ENCODE peak calls at places on chromosomes 13 and 19, in eight cellular contexts. T is AG10803, B is Caco-2, X is OCI-LY7, Z is cardiac fibroblast, N is mesothelial cell of epicardium, M is gastrocnemius medialis, W is B cell. V is an unnamed sample.

GRCh38 chr13:99027661-99028425 is 50.0 kb upstream of the DOCK9 start:
- DNase-seq in M (no peak), B (no peak), X (no peak), T (no peak), N (no peak), W (no peak), Z (no peak), V (no peak)

GRCh38 chr13:30665638-30666037 is 47.9 kb downstream of the USPL1 start:
- DNase-seq in M (no peak), X (peak; percentile 31), T (no peak), N (no peak), Z (no peak), B (no peak), W (no peak), V (no peak)

GRCh38 chr19:41570639-41571112 is 5.3 kb upstream of the CEACAM21 start:
- DNase-seq in M (peak; percentile 9), W (peak; percentile 87), T (peak; percentile 66), N (no peak), B (peak; percentile 80), Z (peak; percentile 78), X (peak; percentile 87), V (peak; percentile 88)

GRCh38 chr13:101416181-101417042 is at the start of gene NALCN:
- DNase-seq in B (no peak), M (no peak), W (no peak), T (no peak), X (no peak), Z (no peak), N (peak; percentile 56), V (no peak)

GRCh38 chr13:77377016-77377415 is 50.1 kb upstream of the MYCBP2 start:
- DNase-seq in N (no peak), M (no peak), X (no peak), W (no peak), B (no peak), Z (no peak), T (peak; percentile 18), V (no peak)

GRCh38 chr13:34942732-34943674 is 933 bp downstream of the NBEA start:
- DNase-seq in W (no peak), T (no peak), N (no peak), B (no peak), Z (no peak), X (peak; percentile 28), M (peak; percentile 3), V (no peak)

GRCh38 chr19:43625918-43626579 is 6.6 kb upstream of the ZNF428 start:
- DNase-seq in T (no peak), M (no peak), N (no peak), Z (peak; percentile 21), X (no peak), B (no peak), W (no peak), V (no peak)

GRCh38 chr13:34356686-34357434 is 538.9 kb downstream of the RFC3 start:
- DNase-seq in X (no peak), Z (no peak), N (no peak), W (no peak), B (no peak), T (no peak), M (no peak), V (no peak)

GRCh38 chr13:37602743-37603381 is 4.3 kb upstream of the POSTN start:
- DNase-seq in W (no peak), T (peak; percentile 52), M (no peak), X (peak; percentile 19), B (no peak), N (no peak), Z (peak; percentile 59), V (no peak)
- TF ChIP-seq CTCF in W (no peak), T (peak; percentile 81), M (peak; percentile 46), X (peak; percentile 77), B (no peak), N (peak; percentile 57), Z (peak; percentile 59), V (no peak)

DNA sequence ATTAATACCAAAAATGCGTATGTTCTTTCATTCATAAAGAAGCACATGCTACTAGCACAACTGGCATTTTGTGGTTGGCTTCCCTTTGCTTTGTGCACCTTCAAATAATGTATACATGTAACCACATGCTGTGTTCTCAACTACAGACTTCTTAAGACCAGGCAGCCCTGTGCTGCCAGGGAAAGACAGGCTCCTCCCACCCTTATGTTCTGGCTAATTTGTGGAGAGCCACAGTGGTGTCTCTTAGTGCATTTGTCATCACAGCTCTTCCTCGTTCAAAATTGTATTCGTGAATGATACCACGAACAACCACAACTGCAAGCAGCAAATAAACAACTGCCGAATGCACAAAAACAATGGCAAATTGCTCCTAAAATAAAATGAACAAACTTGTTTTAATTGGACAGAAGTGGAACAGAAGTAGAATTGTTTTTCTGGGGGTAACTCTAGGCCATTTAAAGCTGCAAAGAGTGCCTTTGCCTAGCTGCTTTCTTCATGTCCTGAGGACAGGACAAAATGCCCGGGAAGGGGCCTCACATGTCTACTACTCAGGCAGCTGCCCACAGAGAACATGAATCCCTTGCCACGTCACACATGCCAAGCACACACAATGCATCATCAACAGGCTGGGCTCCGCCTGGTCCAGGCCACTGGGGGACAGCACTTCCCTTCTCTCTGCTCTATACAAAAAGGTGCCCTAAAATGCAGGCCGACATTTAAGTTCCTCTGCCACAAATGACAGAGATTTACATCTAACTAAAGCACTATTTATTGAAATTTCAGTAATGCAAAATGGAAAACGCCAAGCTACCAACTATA is 21.7 kb downstream of the IRS2 start:
- DNase-seq in W (no peak), T (no peak), Z (no peak), N (no peak), B (no peak), X (no peak), M (peak; percentile 38), V (no peak)
- TF ChIP-seq CTCF in W (no peak), T (peak; percentile 17), Z (peak; percentile 23), N (no peak), B (no peak), X (no peak), M (peak; percentile 13), V (peak; percentile 29)

DNA sequence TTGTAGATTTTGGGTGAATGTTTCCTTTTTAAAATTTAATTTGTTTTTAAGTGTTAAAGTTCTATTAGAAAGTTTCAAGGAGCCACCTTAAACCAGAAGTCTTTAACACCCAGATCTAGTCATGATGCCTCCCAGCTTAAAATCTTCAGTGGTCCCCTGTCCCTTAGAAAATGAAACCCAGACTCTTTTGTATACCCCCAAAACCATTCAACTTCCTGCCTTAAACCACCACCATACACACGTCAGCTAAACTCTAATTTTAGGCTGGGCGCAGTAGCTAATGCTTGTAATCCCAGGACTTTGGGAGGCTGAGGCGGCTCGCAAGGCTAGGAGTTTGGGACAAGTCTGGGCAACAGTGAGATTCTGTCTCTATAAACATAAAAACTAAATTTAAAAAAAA is 37.9 kb downstream of the N4BP2L1 start:
- DNase-seq in W (no peak), X (no peak), Z (no peak), N (no peak), T (no peak), B (no peak), M (no peak), V (no peak)
- TF ChIP-seq CTCF in W (no peak), X (no peak), Z (no peak), N (no peak), T (no peak), B (no peak), M (no peak), V (no peak)

DNA sequence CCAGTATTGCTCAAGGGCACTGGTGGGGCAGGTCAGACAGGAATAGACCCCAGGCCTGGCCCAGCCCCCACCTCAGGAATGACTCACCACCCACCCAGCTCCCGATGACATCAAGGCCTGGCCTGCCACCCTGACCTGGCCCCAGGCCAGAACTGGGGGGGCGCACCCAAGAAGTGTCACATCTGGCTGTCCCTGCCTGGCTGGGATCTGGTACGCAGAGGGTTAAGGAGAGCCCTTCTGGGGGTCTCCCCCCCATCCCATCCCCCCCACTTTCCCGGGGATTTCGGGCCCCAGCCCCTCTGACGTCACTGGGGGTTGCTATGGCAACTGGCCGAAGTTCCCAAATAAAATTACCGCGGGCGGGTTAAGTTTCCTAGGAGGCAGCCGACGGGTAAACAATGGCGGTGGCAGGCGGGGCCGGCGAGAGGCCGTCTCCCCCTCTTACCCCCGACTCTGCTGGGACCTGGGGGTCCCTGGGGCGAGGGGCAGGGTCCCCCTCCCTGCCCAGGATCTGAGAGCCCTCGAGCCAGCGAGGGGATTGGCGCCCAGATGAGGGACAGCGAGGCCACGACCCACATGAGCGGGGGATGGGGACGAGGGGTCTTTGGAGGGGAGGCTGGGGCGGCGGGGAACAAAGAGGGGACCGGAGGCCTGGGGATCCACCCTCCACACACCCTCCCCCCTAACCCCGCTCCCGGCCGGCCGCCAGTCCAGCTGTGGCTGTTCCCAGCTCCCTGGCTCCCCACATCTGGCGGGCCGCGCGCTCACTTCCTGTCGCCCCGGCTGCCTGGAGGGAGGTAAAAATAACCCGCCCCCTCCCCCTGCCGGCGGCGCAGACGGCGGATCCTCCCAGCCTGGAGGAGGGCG is 29.7 kb upstream of the NANOS3 start:
- DNase-seq in X (peak; percentile 70), B (peak; percentile 94), W (peak; percentile 91), T (peak; percentile 96), M (peak; percentile 88), Z (peak; percentile 97), N (peak; percentile 96), V (peak; percentile 72)
- TF ChIP-seq CTCF in X (no peak), B (peak; percentile 21), W (no peak), T (no peak), M (peak; percentile 34), Z (no peak), N (peak; percentile 10), V (peak; percentile 46)